ENCODE peak calls at places on chromosomes 1 and 21, in five cellular contexts. One of them, this sample, is unnamed. For H3K4me1, the result is how much of the 10 kb centered on the place peaks cover.

GRCh38 chr1:229254910-229255541 is 15.9 kb upstream of the RAB4A start:
- DNase-seq in hepatocyte: peak
- DNase-seq in heart left ventricle: no peak
- DNase-seq in keratinocyte: no peak
- DNase-seq in endothelial cell of umbilical vein: no peak
- DNase-seq in this sample: no peak

GRCh38 chr1:226901421-226901820 is 31.0 kb downstream of the PSEN2 start:
- DNase-seq in endothelial cell of umbilical vein: no peak
- DNase-seq in hepatocyte: no peak
- DNase-seq in keratinocyte: no peak
- DNase-seq in heart left ventricle: no peak
- DNase-seq in this sample: no peak

GRCh38 chr1:8663915-8664331 is 153.5 kb downstream of the RERE start:
- DNase-seq in hepatocyte: no peak
- DNase-seq in keratinocyte: no peak
- DNase-seq in heart left ventricle: no peak
- DNase-seq in endothelial cell of umbilical vein: no peak
- DNase-seq in this sample: peak

GRCh38 chr1:54754486-54755285 is 9.6 kb downstream of the PARS2 start:
- DNase-seq in keratinocyte: no peak
- DNase-seq in endothelial cell of umbilical vein: no peak
- DNase-seq in heart left ventricle: no peak
- DNase-seq in hepatocyte: no peak
- DNase-seq in this sample: no peak

GRCh38 chr1:159214149-159214760 is 9.6 kb downstream of the ACKR1 start:
- DNase-seq in heart left ventricle: no peak
- DNase-seq in keratinocyte: no peak
- DNase-seq in endothelial cell of umbilical vein: peak
- DNase-seq in hepatocyte: peak
- DNase-seq in this sample: peak

GRCh38 chr1:44500181-44501021 is 95.3 kb downstream of the RNF220 start:
- DNase-seq in heart left ventricle: peak
- DNase-seq in endothelial cell of umbilical vein: peak
- DNase-seq in hepatocyte: peak
- DNase-seq in keratinocyte: no peak
- DNase-seq in this sample: peak

GRCh38 chr1:113616201-113616600 is 143.1 kb downstream of the PHTF1 start:
- DNase-seq in hepatocyte: no peak
- DNase-seq in keratinocyte: no peak
- DNase-seq in endothelial cell of umbilical vein: no peak
- DNase-seq in heart left ventricle: no peak
- DNase-seq in this sample: no peak

GRCh38 chr1:227268943-227269342 is 49.3 kb downstream of the CDC42BPA start:
- DNase-seq in endothelial cell of umbilical vein: peak
- DNase-seq in hepatocyte: no peak
- DNase-seq in heart left ventricle: no peak
- DNase-seq in keratinocyte: no peak
- DNase-seq in this sample: no peak

GRCh38 chr1:228750915-228751314 is 15.6 kb downstream of the RHOU start:
- DNase-seq in hepatocyte: no peak
- DNase-seq in heart left ventricle: no peak
- DNase-seq in keratinocyte: no peak
- DNase-seq in endothelial cell of umbilical vein: no peak
- DNase-seq in this sample: no peak

GRCh38 chr1:66182551-66183178 is 351.3 kb upstream of the SGIP1 start:
- DNase-seq in hepatocyte: no peak
- DNase-seq in heart left ventricle: no peak
- DNase-seq in keratinocyte: no peak
- DNase-seq in endothelial cell of umbilical vein: no peak
- DNase-seq in this sample: peak

GRCh38 chr1:180609643-180610555 is 21.9 kb upstream of the XPR1 start:
- DNase-seq in heart left ventricle: no peak
- DNase-seq in endothelial cell of umbilical vein: no peak
- DNase-seq in hepatocyte: peak
- DNase-seq in keratinocyte: no peak
- DNase-seq in this sample: no peak

GRCh38 chr1:156344409-156344808 is 6.1 kb downstream of the TSACC start:
- DNase-seq in heart left ventricle: no peak
- DNase-seq in hepatocyte: no peak
- DNase-seq in keratinocyte: no peak
- DNase-seq in endothelial cell of umbilical vein: no peak
- DNase-seq in this sample: peak

GRCh38 chr1:13662498-13662897 is 37.5 kb upstream of the PRDM2 start:
- DNase-seq in keratinocyte: no peak
- DNase-seq in heart left ventricle: no peak
- DNase-seq in endothelial cell of umbilical vein: no peak
- DNase-seq in hepatocyte: peak
- DNase-seq in this sample: no peak

GRCh38 chr1:22428672-22429071 is 23.0 kb upstream of the ZBTB40 start:
- DNase-seq in keratinocyte: no peak
- DNase-seq in heart left ventricle: no peak
- DNase-seq in hepatocyte: peak
- DNase-seq in endothelial cell of umbilical vein: peak
- DNase-seq in this sample: no peak

GRCh38 chr1:92259350-92259749 is 39.4 kb downstream of the GLMN start:
- DNase-seq in hepatocyte: no peak
- DNase-seq in keratinocyte: no peak
- DNase-seq in endothelial cell of umbilical vein: no peak
- DNase-seq in heart left ventricle: no peak
- DNase-seq in this sample: no peak

GRCh38 chr1:87450615-87451209 is 122.0 kb downstream of the LMO4 start:
- DNase-seq in endothelial cell of umbilical vein: no peak
- DNase-seq in heart left ventricle: no peak
- DNase-seq in keratinocyte: peak
- DNase-seq in hepatocyte: peak
- DNase-seq in this sample: no peak

GRCh38 chr1:227532019-227532619 is 31.2 kb upstream of the ZNF678 start:
- DNase-seq in heart left ventricle: no peak
- DNase-seq in hepatocyte: no peak
- DNase-seq in keratinocyte: no peak
- DNase-seq in endothelial cell of umbilical vein: no peak
- DNase-seq in this sample: no peak

GRCh38 chr1:17561252-17561558 is 21.7 kb downstream of the ARHGEF10L start:
- DNase-seq in heart left ventricle: no peak
- DNase-seq in keratinocyte: no peak
- DNase-seq in endothelial cell of umbilical vein: no peak
- DNase-seq in hepatocyte: no peak
- DNase-seq in this sample: no peak
- H3K4me1 ChIP-seq in heart left ventricle: under half
- H3K4me1 ChIP-seq in keratinocyte: under half
- H3K4me1 ChIP-seq in endothelial cell of umbilical vein: under half
- H3K4me1 ChIP-seq in hepatocyte: under half
- H3K4me1 ChIP-seq in this sample: under half

GRCh38 chr21:45615145-45615711 is 28.3 kb upstream of the PCBP3 start:
- DNase-seq in endothelial cell of umbilical vein: no peak
- DNase-seq in hepatocyte: no peak
- DNase-seq in keratinocyte: no peak
- DNase-seq in heart left ventricle: no peak
- DNase-seq in this sample: peak
- TF ChIP-seq CTCF in endothelial cell of umbilical vein: no peak
- TF ChIP-seq CTCF in hepatocyte: no peak
- TF ChIP-seq CTCF in keratinocyte: no peak
- TF ChIP-seq CTCF in heart left ventricle: no peak
- TF ChIP-seq CTCF in this sample: peak

GRCh38 chr1:7449750-7450149 is 321.3 kb upstream of the VAMP3 start:
- DNase-seq in endothelial cell of umbilical vein: no peak
- DNase-seq in hepatocyte: no peak
- DNase-seq in keratinocyte: no peak
- DNase-seq in heart left ventricle: no peak
- DNase-seq in this sample: no peak
- H3K4me1 ChIP-seq in endothelial cell of umbilical vein: under half
- H3K4me1 ChIP-seq in hepatocyte: under half
- H3K4me1 ChIP-seq in keratinocyte: under half
- H3K4me1 ChIP-seq in heart left ventricle: under half
- H3K4me1 ChIP-seq in this sample: under half

GRCh38 chr21:24045775-24046215 is 1561.5 kb downstream of the MRPL39 start:
- DNase-seq in endothelial cell of umbilical vein: peak
- DNase-seq in hepatocyte: peak
- DNase-seq in keratinocyte: no peak
- DNase-seq in heart left ventricle: peak
- DNase-seq in this sample: peak
- TF ChIP-seq CTCF in endothelial cell of umbilical vein: peak
- TF ChIP-seq CTCF in hepatocyte: peak
- TF ChIP-seq CTCF in keratinocyte: no peak
- TF ChIP-seq CTCF in heart left ventricle: no peak
- TF ChIP-seq CTCF in this sample: peak

This sample was measured in BE2C.